ENCODE peak calls at places on chromosomes 11 and 22, in six cellular contexts. V, O, J, G, S and P are unnamed samples.

GRCh38 chr11:9090488-9091043 is 833 bp downstream of the SCUBE2 start:
- DNase-seq in V (no peak), O (no peak), J (no peak), G (no peak), S (no peak), P (peak)

GRCh38 chr11:119616586-119617342 is 112.2 kb downstream of the NECTIN1 start:
- DNase-seq in V (no peak), O (no peak), J (no peak), G (peak), S (no peak), P (no peak)

GRCh38 chr11:57562596-57562995 is 4.9 kb downstream of the UBE2L6 start:
- DNase-seq in V (no peak), O (no peak), J (no peak), G (peak), S (no peak), P (no peak)

GRCh38 chr11:46902694-46903093 is 15.7 kb downstream of the LRP4 start:
- DNase-seq in V (no peak), O (no peak), J (no peak), G (no peak), S (no peak), P (no peak)

GRCh38 chr22:37643225-37643847 is 3.9 kb downstream of the SH3BP1 start:
- DNase-seq in V (peak), O (peak), J (peak), G (peak), S (no peak), P (peak)

GRCh38 chr11:20033806-20034205 is 126.5 kb downstream of the DBX1 start:
- DNase-seq in V (no peak), O (no peak), J (no peak), G (no peak), S (no peak), P (no peak)

GRCh38 chr11:65617990-65618751 is 2.6 kb downstream of the PCNX3 start:
- DNase-seq in V (no peak), O (no peak), J (no peak), G (no peak), S (no peak), P (no peak)

GRCh38 chr22:46537221-46537945 is at the start of gene CELSR1:
- DNase-seq in V (peak), O (peak), J (peak), G (peak), S (no peak), P (no peak)

GRCh38 chr11:73197348-73197747 is 20.7 kb upstream of the P2RY2 start:
- DNase-seq in V (no peak), O (no peak), J (no peak), G (no peak), S (no peak), P (no peak)

GRCh38 chr11:36512016-36512415 is 1.9 kb upstream of the TRAF6 start:
- DNase-seq in V (no peak), O (no peak), J (peak), G (no peak), S (no peak), P (no peak)

GRCh38 chr11:61578819-61579218 is 2.1 kb downstream of the SYT7 start:
- DNase-seq in V (no peak), O (no peak), J (no peak), G (no peak), S (no peak), P (no peak)

GRCh38 chr22:41286639-41287091 is 678 bp upstream of the RANGAP1 start:
- DNase-seq in V (no peak), O (no peak), J (peak), G (no peak), S (no peak), P (no peak)

GRCh38 chr11:12088047-12088481 is 22.3 kb upstream of the MICAL2 start:
- DNase-seq in V (no peak), O (no peak), J (peak), G (peak), S (no peak), P (peak)

GRCh38 chr11:116835042-116835772 is 2.2 kb downstream of the APOA1 start:
- DNase-seq in V (peak), O (no peak), J (no peak), G (no peak), S (no peak), P (no peak)

GRCh38 chr11:66317766-66318575 is 1.1 kb upstream of the CD248 start:
- DNase-seq in V (peak), O (no peak), J (peak), G (peak), S (no peak), P (peak)

GRCh38 chr11:16786131-16786530 is 47.7 kb downstream of the C11orf58 start:
- DNase-seq in V (no peak), O (no peak), J (no peak), G (no peak), S (no peak), P (no peak)

GRCh38 chr11:68270334-68271022 is 1.3 kb downstream of the C11orf24 start:
- DNase-seq in V (no peak), O (no peak), J (no peak), G (no peak), S (no peak), P (no peak)

GRCh38 chr11:131600591-131600990 is 230.2 kb downstream of the NTM start:
- DNase-seq in V (no peak), O (no peak), J (no peak), G (no peak), S (no peak), P (no peak)

GRCh38 chr11:125167954-125168821 is 3.6 kb downstream of the PKNOX2 start:
- DNase-seq in V (no peak), O (no peak), J (peak), G (peak), S (no peak), P (peak)

GRCh38 chr11:1876361-1877063 is 15.2 kb downstream of the PRR33 start:
- DNase-seq in V (peak), O (no peak), J (no peak), G (peak), S (peak), P (peak)

GRCh38 chr11:8739309-8739793 is 56.8 kb downstream of the RPL27A start:
- DNase-seq in V (no peak), O (no peak), J (no peak), G (no peak), S (no peak), P (no peak)

GRCh38 chr11:72703281-72704008 is 29.2 kb upstream of the PDE2A start:
- DNase-seq in V (no peak), O (no peak), J (peak), G (no peak), S (no peak), P (peak)

GRCh38 chr11:119709638-119710346 is 19.2 kb downstream of the NECTIN1 start:
- DNase-seq in V (peak), O (peak), J (peak), G (peak), S (no peak), P (peak)

GRCh38 chr22:41030891-41031290 is 61.5 kb upstream of the EP300 start:
- DNase-seq in V (no peak), O (no peak), J (peak), G (no peak), S (no peak), P (no peak)

GRCh38 chr11:77109236-77110019 is 6.8 kb downstream of the OMP start:
- DNase-seq in V (no peak), O (no peak), J (peak), G (no peak), S (no peak), P (no peak)

GRCh38 chr11:79269923-79270322 is 170.9 kb downstream of the TENM4 start:
- DNase-seq in V (peak), O (no peak), J (no peak), G (peak), S (no peak), P (no peak)

GRCh38 chr11:2670541-2671100 is 29.2 kb downstream of the KCNQ1OT1 start:
- DNase-seq in V (peak), O (no peak), J (no peak), G (no peak), S (no peak), P (no peak)

GRCh38 chr11:31509017-31509411 is 408 bp downstream of the IMMP1L start:
- DNase-seq in V (no peak), O (peak), J (no peak), G (no peak), S (no peak), P (no peak)

GRCh38 chr11:47353978-47354774 is 1.7 kb upstream of the MYBPC3 start:
- DNase-seq in V (no peak), O (no peak), J (no peak), G (no peak), S (no peak), P (no peak)

GRCh38 chr11:69249641-69250502 is 44.1 kb upstream of the MYEOV start:
- DNase-seq in V (peak), O (no peak), J (peak), G (peak), S (peak), P (peak)

GRCh38 chr22:30253205-30253852 is 6.8 kb upstream of the LIF start:
- DNase-seq in V (no peak), O (no peak), J (peak), G (no peak), S (no peak), P (no peak)

GRCh38 chr11:121029153-121029552 is 5.3 kb downstream of the TBCEL start:
- DNase-seq in V (no peak), O (no peak), J (no peak), G (no peak), S (no peak), P (no peak)

GRCh38 chr11:121024989-121025388 is 1.1 kb downstream of the TBCEL start:
- DNase-seq in V (no peak), O (no peak), J (peak), G (peak), S (no peak), P (peak)

GRCh38 chr11:121018746-121019145 is 5.2 kb upstream of the TBCEL start:
- DNase-seq in V (no peak), O (no peak), J (no peak), G (no peak), S (no peak), P (no peak)

GRCh38 chr11:121029813-121030445 is 6.0 kb downstream of the TBCEL start:
- DNase-seq in V (no peak), O (no peak), J (no peak), G (no peak), S (no peak), P (no peak)

GRCh38 chr11:121023848-121024751 is at the start of gene TBCEL:
- DNase-seq in V (peak), O (peak), J (peak), G (peak), S (peak), P (peak)
- H3K23ac ChIP-seq in V (no peak), O (peak), J (peak), G (no peak), S (no peak), P (no peak)

GRCh38 chr11:60349990-60350389 is 22.9 kb downstream of the MS4A6E start:
- DNase-seq in V (no peak), O (no peak), J (no peak), G (no peak), S (no peak), P (no peak)
- H2BK15ac ChIP-seq in V (no peak), O (no peak), J (no peak), G (no peak), S (no peak), P (no peak)

DNA sequence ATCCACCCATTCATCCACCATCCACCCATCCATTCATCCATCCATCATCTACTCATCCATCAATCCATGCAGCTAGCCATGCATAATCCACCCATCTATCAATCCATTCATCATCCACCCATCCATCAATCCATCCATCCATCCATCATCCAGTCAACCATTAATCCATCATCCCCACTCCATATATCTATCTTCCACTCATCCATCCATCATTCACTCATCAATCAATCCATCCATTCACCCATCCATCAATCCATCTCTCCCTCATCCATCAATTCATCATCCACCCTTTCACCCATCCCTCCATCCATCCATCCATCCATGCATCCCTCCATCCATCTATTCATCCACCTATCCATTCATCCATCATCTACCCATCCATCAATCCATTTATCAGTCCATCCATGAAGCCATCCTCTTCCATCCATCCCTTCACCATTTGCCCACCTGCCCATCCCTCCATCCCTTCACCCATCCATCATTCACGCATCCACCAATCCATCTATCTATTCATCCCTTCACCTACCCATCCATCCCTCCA is 689.4 kb downstream of the BRD1 start:
- DNase-seq in V (no peak), O (no peak), J (no peak), G (no peak), S (no peak), P (no peak)
- H3K23ac ChIP-seq in V (no peak), O (no peak), J (no peak), G (no peak), S (no peak), P (no peak)

GRCh38 chr11:107898270-107898669 is 30.0 kb upstream of the RAB39A start:
- DNase-seq in V (no peak), O (peak), J (peak), G (peak), S (no peak), P (peak)
- H2BK15ac ChIP-seq in V (no peak), O (no peak), J (no peak), G (no peak), S (no peak), P (no peak)

DNA sequence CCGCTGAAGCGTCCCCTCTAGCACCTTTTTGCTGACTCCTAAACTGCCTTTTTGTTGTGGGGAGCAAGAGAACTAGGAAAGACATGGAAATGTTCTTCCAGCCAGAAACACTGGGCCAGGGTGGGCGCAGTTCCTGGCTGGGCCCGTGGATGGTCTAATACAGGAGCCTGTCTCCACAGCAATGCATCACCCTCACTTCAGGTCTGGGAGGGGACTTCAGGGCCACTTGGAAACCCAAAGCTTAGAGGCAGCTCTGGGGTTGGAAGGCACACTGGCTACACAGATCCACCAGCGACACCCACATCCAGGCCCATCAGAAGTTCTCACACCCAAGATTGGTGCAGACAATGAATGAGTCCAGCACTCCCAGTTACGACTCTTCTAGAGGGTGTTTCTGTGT is 120.3 kb downstream of the ETS1 start:
- DNase-seq in V (no peak), O (no peak), J (no peak), G (no peak), S (no peak), P (no peak)
- H3K23ac ChIP-seq in V (no peak), O (no peak), J (peak), G (no peak), S (no peak), P (no peak)

GRCh38 chr22:25364736-25365241 is 145.3 kb downstream of the CRYBB2 start:
- DNase-seq in V (no peak), O (no peak), J (peak), G (no peak), S (no peak), P (peak)

GRCh38 chr22:25367756-25368155 is 148.3 kb downstream of the CRYBB2 start:
- DNase-seq in V (no peak), O (no peak), J (no peak), G (no peak), S (no peak), P (no peak)

GRCh38 chr22:25365491-25366261 is 146.2 kb downstream of the CRYBB2 start:
- DNase-seq in V (no peak), O (no peak), J (no peak), G (no peak), S (no peak), P (no peak)

GRCh38 chr22:25366876-25367466 is 147.5 kb downstream of the CRYBB2 start:
- DNase-seq in V (no peak), O (no peak), J (no peak), G (no peak), S (no peak), P (no peak)

GRCh38 chr22:25366408-25366807 is 147.0 kb downstream of the CRYBB2 start:
- DNase-seq in V (no peak), O (no peak), J (no peak), G (no peak), S (no peak), P (no peak)
- H2BK15ac ChIP-seq in V (no peak), O (no peak), J (no peak), G (no peak), S (no peak), P (no peak)

DNA sequence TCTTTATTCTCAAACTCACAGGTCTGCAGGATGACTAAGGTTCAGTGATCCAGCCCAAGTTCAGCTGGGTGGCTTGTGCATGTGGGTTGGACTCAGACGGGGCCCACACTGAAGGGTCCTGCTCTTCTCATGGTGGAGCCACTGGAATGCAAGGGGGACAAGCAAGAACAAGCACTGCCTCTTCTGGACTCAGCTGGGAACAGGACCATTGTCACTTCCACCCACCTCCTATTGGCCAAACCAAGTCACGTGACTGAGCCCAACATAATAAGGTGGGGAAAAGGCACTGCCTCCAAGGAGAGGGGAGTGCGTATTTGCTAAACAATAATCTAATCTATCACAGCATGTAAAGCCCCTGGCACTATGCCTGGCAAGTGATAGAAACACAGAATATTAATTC is 87.1 kb downstream of the CHST1 start:
- DNase-seq in V (no peak), O (no peak), J (no peak), G (peak), S (no peak), P (no peak)
- H3K23ac ChIP-seq in V (no peak), O (no peak), J (no peak), G (no peak), S (no peak), P (peak)

DNA sequence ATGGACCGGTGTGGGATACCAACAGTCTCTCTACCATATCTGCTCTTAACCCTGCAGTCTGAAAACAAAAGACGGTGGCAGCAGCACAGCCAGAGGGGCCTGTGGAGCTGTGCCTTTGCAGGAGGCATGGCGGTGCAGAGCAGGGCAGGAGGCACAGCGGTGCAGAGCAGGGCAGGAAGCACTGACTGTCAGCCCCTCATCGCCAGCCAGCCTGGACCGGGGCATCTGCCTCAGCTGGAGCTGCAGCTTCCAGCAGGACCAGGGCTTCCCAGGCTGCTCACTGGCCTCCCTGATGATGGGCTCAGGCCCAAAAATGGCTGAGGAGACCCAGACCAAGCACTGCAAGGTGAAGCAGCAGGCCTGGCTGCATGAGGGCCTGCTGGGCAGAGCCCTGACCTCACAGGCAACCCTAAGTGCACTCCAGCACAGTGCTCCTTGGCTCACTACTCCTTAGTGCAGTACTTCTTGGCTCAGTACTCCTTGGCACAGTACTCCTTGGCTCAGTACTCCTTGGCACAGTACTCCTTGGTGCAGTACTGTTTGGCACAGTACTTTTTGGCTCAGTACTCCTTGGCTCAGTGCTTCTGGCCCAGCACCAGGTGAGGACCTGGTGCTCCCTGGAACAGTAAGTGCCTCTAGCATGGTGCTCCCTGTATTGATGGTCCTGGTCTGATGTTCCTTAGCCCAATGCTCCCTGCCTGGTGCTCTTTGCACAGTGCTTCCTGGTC is 78.0 kb downstream of the DHCR7 start:
- DNase-seq in V (no peak), O (no peak), J (no peak), G (no peak), S (no peak), P (no peak)
- H2BK15ac ChIP-seq in V (no peak), O (no peak), J (no peak), G (no peak), S (no peak), P (no peak)

GRCh38 chr22:34019190-34019845 is 99.0 kb upstream of the LARGE1 start:
- DNase-seq in V (no peak), O (no peak), J (no peak), G (peak), S (no peak), P (no peak)
- H3K23ac ChIP-seq in V (no peak), O (no peak), J (no peak), G (no peak), S (no peak), P (no peak)